ENCODE peak calls at places on chromosome 19, in four cellular contexts. T is H1, Z is PC-3, G is body of pancreas. V is an unnamed sample.

GRCh38 chr19:4583961-4584669 is 24.6 kb upstream of the SEMA6B start:
- DNase-seq in Z (peak; percentile 36), T (no peak), G (peak; percentile 28), V (no peak)

GRCh38 chr19:11073568-11073967 is 15.7 kb upstream of the LDLR start:
- DNase-seq in Z (no peak), T (no peak), G (no peak), V (no peak)

GRCh38 chr19:41206456-41206855 is 12.6 kb upstream of the AXL start:
- DNase-seq in Z (no peak), T (no peak), G (no peak), V (no peak)

GRCh38 chr19:48728882-48729645 is 9.5 kb upstream of the MAMSTR start:
- DNase-seq in Z (no peak), T (no peak), G (no peak), V (no peak)

GRCh38 chr19:11160119-11160768 is 4.7 kb upstream of the SPC24 start:
- DNase-seq in G (no peak), T (no peak), Z (no peak), V (no peak)

GRCh38 chr19:38266981-38267597 is 2.7 kb downstream of the SPINT2 start:
- DNase-seq in T (no peak), G (no peak), Z (peak; percentile 69), V (peak; percentile 86)

GRCh38 chr19:35404879-35405622 is 34.2 kb downstream of the GPR42 start:
- DNase-seq in Z (peak; percentile 36), T (no peak), G (no peak), V (no peak)

GRCh38 chr19:29880498-29881081 is 61.4 kb upstream of the URI1 start:
- DNase-seq in T (no peak), G (no peak), Z (no peak), V (no peak)

GRCh38 chr19:30691767-30692516 is 319.8 kb downstream of the ZNF536 start:
- DNase-seq in Z (no peak), T (no peak), G (no peak), V (no peak)

GRCh38 chr19:27974082-27974513 is 1238.9 kb downstream of the UQCRFS1 start:
- DNase-seq in T (no peak), Z (peak; percentile 7), G (peak; percentile 35), V (no peak)

GRCh38 chr19:38006361-38007045 is 99.5 kb downstream of the SIPA1L3 start:
- DNase-seq in T (no peak), G (no peak), Z (no peak), V (peak; percentile 16)

GRCh38 chr19:1471514-1472107 is 7.4 kb downstream of the C19orf25 start:
- DNase-seq in Z (peak; percentile 31), T (no peak), G (no peak), V (no peak)

GRCh38 chr19:37077929-37078716 is at the start of gene ZNF420:
- DNase-seq in G (peak; percentile 93), Z (peak; percentile 84), T (peak; percentile 90), V (peak; percentile 94)

GRCh38 chr19:18729933-18730530 is 46.6 kb downstream of the CRTC1 start:
- DNase-seq in G (no peak), Z (no peak), T (no peak), V (no peak)

DNA sequence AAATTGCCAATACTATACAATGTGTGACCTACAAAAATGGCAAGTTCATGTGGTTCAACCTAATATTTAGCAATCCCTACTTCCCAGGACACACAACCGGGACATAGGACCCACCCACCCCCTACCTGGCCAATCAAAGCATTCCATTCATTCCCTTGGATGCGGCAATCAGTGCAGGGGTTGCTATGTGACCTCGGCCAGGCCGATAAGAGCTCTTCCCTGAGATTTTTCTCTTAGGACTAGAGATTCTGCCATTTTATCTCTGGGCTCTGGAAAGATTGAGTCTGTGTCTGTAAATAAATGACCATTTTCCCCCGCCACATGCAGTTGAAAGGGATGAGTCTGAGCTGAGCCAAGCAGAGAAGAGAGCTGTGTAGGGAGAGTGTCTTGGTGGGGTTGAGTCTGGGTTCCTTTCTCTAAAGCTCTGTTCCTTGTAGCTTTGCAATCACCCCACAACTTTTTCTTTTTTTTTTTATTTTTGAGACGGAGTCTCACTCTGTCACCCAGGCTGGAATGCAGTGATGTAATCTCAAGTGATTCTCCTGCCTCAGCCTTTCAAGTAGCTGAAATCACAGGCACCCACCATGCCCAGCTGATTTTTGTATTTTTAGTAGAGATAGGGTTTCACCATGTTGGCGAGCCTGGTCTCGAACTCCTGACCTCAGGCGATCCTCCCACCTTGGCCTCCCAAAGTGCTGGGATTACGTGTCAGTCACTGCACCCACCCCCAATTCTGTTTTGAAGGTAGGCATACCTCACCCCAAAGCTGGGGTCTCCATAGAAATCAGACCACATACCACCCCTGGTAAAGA is 7.4 kb downstream of the IFNL1 start:
- DNase-seq in Z (no peak), T (no peak), G (no peak), V (no peak)
- H3K27me3 ChIP-seq in Z (no peaks in the 10 kb centered on the region), T (peaks cover 6% of the 10 kb centered on the region), G (no peaks in the 10 kb centered on the region), V (no peaks in the 10 kb centered on the region)

DNA sequence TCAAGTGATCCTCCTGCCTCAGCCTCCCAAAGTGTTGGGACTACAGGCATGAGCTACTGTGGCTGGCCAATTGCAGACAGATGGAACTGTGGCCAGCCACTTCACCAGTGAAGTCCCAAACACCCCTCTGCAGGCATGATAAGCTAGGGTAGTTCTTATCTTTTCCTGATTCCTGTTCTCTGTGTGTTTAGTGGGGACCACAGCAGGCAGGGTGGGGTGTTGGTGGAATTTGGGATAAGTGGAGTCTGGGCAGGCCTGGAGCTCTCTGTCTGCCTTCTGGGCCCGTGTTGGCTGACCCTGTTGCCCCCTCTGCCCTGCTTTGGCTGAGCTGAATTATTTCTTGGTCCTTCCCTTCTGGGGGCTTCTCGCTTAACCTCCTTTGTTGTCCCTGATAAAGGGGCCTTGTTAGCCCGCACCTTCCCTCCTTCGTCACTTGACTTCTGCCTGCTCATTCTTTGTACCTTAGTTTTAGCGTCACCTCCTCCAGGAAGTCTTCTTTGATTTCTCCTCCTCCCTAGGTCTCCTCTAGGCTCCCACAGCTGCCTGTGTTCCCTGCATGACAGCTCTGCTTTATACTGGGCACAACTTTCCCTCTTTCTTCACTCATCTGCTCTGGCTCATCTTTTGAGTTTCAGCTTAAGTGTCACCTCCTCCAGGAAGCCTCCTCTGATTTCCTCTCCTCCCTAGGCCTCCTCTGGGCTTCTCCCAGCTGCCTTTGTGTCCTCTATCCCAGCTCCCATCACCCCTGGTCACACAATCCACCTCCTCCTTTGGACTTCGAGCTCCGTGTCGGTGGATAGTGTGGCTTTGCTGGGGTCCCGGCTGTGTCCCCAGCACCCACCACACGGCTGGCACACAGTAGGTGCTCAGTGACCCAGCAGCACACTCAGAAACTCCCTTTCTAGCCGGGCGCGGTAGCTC is 1.7 kb upstream of the NCLN start:
- DNase-seq in Z (no peak), T (no peak), G (no peak), V (no peak)
- H3K4me3 ChIP-seq in Z (no peak overlapping the region), T (no peak overlapping the region), G (no peak overlapping the region), V (no peak overlapping the region)

GRCh38 chr19:53540091-53540490 is 2.1 kb downstream of the ZNF331 start:
- DNase-seq in T (no peak), G (no peak), Z (no peak), V (no peak)
- H3K9me3 ChIP-seq in T (no peaks in the 10 kb centered on the region), G (no peaks in the 10 kb centered on the region), Z (no peaks in the 10 kb centered on the region), V (no peaks in the 10 kb centered on the region)

GRCh38 chr19:55172741-55173140 is 6.3 kb upstream of the DNAAF3 start:
- DNase-seq in T (no peak), G (no peak), Z (peak; percentile 73), V (no peak)
- H3K27me3 ChIP-seq in T (peaks cover 18% of the 10 kb centered on the region), G (peaks cover 38% of the 10 kb centered on the region), Z (no peaks in the 10 kb centered on the region), V (peaks cover 44% of the 10 kb centered on the region)

GRCh38 chr19:51018745-51019543 is 565 bp downstream of the KLK10 start:
- DNase-seq in Z (no peak), T (no peak), G (no peak), V (no peak)
- H3K4me3 ChIP-seq in Z (no peak overlapping the region), T (peak overlapping the region; percentile 51), G (no peak overlapping the region), V (no peak overlapping the region)

DNA sequence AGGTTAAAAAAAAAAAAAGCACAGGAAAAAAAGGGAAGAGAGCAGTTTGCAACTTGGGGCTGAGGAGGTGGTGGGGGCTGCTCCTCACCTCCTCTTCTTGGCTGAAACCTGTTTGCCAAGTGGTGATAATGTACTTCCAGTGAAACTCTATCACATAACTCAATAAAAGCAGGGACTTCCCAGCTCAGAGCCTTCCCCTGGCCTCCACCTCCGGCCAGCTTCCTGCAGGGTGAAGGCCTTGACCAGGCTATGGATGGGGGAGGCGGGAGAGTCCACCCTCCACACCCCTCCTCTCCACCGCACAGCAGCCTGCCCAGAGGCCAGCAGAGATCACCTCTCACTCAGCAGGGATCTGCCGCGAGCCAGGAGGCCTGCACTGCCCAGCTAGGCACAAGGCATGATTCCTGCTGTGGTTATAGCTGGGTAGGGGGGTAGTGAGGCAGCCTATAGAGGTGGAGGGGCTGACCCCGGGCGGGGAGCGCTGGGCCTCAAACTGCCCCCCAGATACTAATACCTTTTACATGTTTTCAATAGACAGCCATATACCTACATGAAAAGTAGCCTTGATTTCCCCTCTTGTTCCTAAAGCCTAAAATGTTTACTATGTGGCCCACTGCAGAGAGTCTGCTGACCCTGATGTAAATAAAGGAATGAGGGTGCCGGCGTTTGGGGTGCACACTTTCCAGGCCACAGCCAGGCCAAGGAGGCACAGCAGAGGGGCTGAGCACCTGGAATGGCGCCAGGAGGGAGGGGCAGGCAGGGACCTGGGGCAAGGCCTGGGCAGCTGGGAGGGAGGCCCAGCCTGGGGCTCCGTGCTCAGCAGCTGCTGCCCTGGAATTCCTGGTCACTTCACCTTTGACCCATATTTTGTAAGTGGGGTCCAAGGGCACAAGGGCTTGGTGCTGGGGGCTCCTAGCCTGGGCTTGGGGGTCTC is 10.3 kb downstream of the ZNF787 start:
- DNase-seq in G (peak; percentile 59), Z (no peak), T (no peak), V (peak; percentile 15)
- H3K9me3 ChIP-seq in G (no peaks in the 10 kb centered on the region), Z (no peaks in the 10 kb centered on the region), T (no peaks in the 10 kb centered on the region), V (no peaks in the 10 kb centered on the region)